ENCODE peak calls at places on chromosome 14, in five cellular contexts. S is CD4-positive, alpha-beta memory T cell; K is CD8-positive, alpha-beta memory T cell; T is GM12865; C is A549. F is an unnamed sample.

GRCh38 chr14:100589760-100590469 is 2.7 kb upstream of the BEGAIN start:
- DNase-seq in S (no peak), K (no peak), T (no peak), C (no peak), F (no peak)

GRCh38 chr14:105168093-105168420 is 519 bp downstream of the JAG2 start:
- DNase-seq in S (no peak), K (no peak), T (no peak), C (no peak), F (no peak)

GRCh38 chr14:90272523-90272922 is 16.2 kb downstream of the PSMC1 start:
- DNase-seq in S (no peak), K (no peak), T (no peak), C (no peak), F (no peak)

GRCh38 chr14:99946652-99947489 is 118.4 kb upstream of the EVL start:
- DNase-seq in S (peak; percentile 34), K (peak; percentile 58), T (peak; percentile 68), C (no peak), F (no peak)

GRCh38 chr14:105206873-105207272 is 25.8 kb upstream of the NUDT14 start:
- DNase-seq in S (no peak), K (no peak), T (no peak), C (no peak), F (no peak)

GRCh38 chr14:81990312-81990761 is 456.7 kb upstream of the SEL1L start:
- DNase-seq in S (peak; percentile 11), K (peak; percentile 4), T (peak; percentile 57), C (peak; percentile 52), F (peak; percentile 59)

GRCh38 chr14:71322660-71323250 is 415.5 kb downstream of the PCNX1 start:
- DNase-seq in S (peak; percentile 49), K (peak; percentile 39), T (peak; percentile 83), C (peak; percentile 42), F (peak; percentile 43)

GRCh38 chr14:46048127-46048526 is 603.5 kb downstream of the RPL10L start:
- DNase-seq in S (no peak), K (no peak), T (peak; percentile 18), C (peak; percentile 35), F (no peak)

GRCh38 chr14:104386281-104386841 is 193.2 kb upstream of the C14orf180 start:
- DNase-seq in S (no peak), K (no peak), T (no peak), C (no peak), F (no peak)

DNA sequence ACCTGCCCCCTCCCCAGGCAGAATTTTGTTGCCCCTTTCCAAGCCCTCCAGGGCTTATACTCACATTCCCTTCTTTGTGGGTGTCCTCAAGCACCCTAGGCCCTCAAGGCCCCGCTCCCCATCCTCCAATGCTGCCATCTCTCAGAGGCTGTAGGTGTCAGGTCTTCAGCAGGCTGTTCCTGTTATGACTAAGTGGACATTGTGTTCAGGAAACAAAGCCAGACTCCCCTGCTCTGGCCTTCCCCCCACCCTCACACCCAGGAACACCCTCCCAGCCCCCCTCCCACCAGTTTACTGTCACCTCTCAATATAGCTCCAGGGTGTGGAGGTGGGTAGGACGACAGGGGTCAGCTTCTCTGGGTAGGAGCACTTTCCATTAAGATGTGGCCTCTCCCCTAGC is 1.4 kb upstream of the MYH6 start:
- DNase-seq in S (no peak), K (no peak), T (peak; percentile 17), C (no peak), F (no peak)
- H3K4me3 ChIP-seq in S (no peak overlapping the region), K (no peak overlapping the region), T (no peak overlapping the region), C (no peak overlapping the region), F (no peak overlapping the region)

DNA sequence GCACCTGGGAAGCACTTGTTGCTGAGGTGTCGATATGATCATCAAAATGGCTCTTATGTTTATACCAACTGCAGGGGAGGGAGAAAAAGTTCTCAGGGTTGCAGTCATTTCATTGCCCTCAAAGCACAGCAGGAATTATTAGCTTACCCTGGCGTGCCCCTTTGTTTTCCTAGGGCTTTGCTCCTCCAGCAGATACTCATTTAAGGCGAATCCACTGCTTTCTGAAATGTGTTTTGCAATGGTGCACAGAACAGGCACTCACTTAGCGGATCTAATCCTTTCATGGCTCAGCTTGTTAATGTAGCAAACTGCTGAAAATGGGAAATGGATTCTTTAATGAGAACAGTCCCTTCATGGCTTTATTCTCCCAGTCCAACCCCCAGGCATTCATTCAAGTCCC is 76.7 kb downstream of the NKX2-1 start:
- DNase-seq in S (no peak), K (no peak), T (no peak), C (no peak), F (no peak)
- H3K4me3 ChIP-seq in S (no peak overlapping the region), K (no peak overlapping the region), T (no peak overlapping the region), C (no peak overlapping the region), F (no peak overlapping the region)

DNA sequence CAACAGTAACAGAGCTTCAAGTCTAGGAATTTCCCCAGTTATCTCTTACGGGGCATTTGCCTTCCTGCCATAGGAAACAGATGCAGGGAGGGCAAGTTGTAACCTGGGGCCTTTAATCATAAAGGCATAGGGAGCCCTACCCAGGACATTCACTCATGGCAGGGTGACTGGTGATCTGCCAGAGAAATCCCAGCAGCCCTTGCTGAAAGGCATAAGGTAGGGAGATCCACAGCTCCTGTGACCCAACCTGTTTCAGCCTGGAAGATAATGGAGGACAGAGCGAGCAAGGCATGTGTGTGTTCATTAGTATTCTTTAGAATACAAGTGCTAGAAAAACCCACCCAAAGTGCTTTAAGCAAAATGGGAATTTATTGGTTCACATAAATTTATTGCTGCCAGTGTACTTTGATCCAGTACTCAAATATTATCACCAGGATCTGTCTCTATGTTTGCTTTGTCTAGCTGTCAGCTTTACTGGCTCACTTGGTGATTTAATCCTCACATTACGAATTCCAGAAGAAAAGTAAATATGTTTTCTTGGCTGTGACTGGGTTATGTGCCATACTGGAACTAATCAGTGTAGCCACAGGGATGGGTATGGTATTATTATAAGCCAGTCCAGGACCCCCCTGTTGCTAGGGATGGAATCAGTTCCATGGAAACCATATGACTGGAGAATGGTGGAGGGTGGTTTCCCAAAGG is 21.1 kb upstream of the AKAP6 start:
- DNase-seq in S (no peak), K (no peak), T (no peak), C (peak; percentile 38), F (no peak)
- H3K4me3 ChIP-seq in S (no peak overlapping the region), K (no peak overlapping the region), T (no peak overlapping the region), C (no peak overlapping the region), F (no peak overlapping the region)

GRCh38 chr14:22394616-22395015 is 194.4 kb downstream of the DAD1 start:
- DNase-seq in S (no peak), K (no peak), T (no peak), C (no peak), F (no peak)
- H3K4me3 ChIP-seq in S (no peak overlapping the region), K (no peak overlapping the region), T (no peak overlapping the region), C (no peak overlapping the region), F (no peak overlapping the region)

GRCh38 chr14:94320243-94320642 is 2.9 kb downstream of the SERPINA6 start:
- DNase-seq in S (no peak), K (no peak), T (peak; percentile 35), C (peak; percentile 62), F (peak; percentile 20)
- H3K4me3 ChIP-seq in S (no peak overlapping the region), K (no peak overlapping the region), T (no peak overlapping the region), C (no peak overlapping the region), F (no peak overlapping the region)

GRCh38 chr14:63203618-63204406 is 431 bp upstream of the RHOJ start:
- DNase-seq in S (no peak), K (no peak), T (peak; percentile 11), C (peak; percentile 37), F (peak; percentile 4)
- H3K4me3 ChIP-seq in S (no peak overlapping the region), K (no peak overlapping the region), T (no peak overlapping the region), C (peak overlapping the region; percentile 14), F (no peak overlapping the region)

DNA sequence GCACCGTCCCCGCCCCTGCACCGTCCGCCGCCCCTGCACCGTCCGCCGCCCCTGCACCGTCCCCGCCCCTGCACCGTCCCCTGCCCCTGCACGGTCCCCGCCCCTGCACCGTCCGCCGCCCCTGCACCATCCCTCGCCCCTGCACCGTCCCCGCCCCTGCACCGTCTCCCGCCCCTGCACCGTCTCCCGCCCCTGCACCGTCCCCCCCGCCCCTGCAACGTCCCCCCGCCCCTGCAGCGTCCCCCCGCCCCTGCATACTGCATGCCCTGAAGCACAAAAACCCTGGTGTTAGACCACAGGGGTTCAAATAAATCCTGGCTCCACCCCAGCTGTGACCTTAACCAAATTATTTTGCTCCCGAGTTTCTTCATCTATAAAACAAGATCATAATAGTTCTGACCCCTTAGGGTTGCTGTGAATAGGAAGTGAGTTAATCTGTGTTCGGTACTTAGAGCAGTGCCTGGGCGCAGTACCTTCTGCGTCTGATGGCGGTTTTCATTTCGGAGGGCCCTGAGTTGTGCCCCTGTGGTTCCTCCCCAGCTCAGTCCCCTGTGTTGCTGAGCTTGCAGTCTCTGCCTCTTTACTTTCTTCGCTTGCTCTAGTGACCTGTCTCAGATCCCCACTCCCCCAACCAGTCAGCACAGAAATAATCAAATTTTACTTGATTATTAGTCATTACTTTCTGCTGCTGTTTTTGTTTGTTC is 38.2 kb downstream of the ESRRB start:
- DNase-seq in S (no peak), K (no peak), T (no peak), C (no peak), F (no peak)
- H3K4me3 ChIP-seq in S (no peak overlapping the region), K (no peak overlapping the region), T (no peak overlapping the region), C (no peak overlapping the region), F (no peak overlapping the region)

DNA sequence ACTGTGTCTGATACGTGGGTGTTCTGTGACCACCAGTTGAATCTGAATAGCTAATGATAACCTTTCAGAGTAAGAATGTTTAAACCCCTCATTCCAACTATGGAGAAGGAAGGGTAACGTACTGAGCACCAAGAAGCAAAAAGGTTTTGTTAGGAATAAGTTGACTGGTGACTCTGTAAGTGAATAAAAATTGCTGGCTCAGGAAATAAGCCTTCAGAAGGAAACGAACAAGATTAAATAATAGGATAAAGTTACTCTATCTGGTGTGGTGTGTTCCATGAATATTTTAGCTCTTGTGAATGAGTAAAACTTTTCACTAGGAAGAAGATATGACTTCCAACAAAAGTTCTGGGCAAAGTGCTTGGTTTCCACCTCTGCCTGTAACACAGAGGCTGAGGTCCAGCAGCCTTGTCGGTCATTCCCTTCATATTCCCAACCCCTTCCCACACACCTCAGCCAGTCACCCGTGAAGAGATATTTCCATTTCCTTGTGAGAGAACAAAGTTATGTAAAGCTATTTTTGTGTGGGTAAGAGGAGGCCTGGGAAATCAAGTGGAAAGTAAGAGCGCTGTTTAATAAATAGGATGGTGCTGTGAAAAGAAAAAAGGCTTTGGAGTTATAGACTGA is 47.1 kb downstream of the ARF6 start:
- DNase-seq in S (no peak), K (no peak), T (no peak), C (no peak), F (no peak)
- H3K4me3 ChIP-seq in S (no peak overlapping the region), K (peak overlapping the region; percentile 3), T (no peak overlapping the region), C (no peak overlapping the region), F (no peak overlapping the region)

F was measured in Jurkat, Clone E6-1.